ENCODE peak calls at places on chromosomes 7 and 10, in five cellular contexts. W, M, L, K and Z are unnamed samples.

GRCh38 chr10:85679696-85680095 is 686.9 kb downstream of the GRID1 start:
- DNase-seq in W (no peak), M (no peak), L (no peak), K (no peak), Z (no peak)

GRCh38 chr7:130649004-130649790 is 19.4 kb downstream of the COPG2 start:
- DNase-seq in W (no peak), M (no peak), L (no peak), K (no peak), Z (no peak)

GRCh38 chr7:6559896-6560295 is 8.6 kb upstream of the GRID2IP start:
- DNase-seq in W (no peak), M (no peak), L (no peak), K (no peak), Z (no peak)

GRCh38 chr10:97078280-97079156 is 107.2 kb downstream of the SLIT1 start:
- DNase-seq in W (no peak), M (no peak), L (no peak), K (no peak), Z (no peak)

GRCh38 chr7:130994378-130995115 is 260.5 kb upstream of the KLF14 start:
- DNase-seq in W (no peak), M (no peak), L (peak), K (no peak), Z (no peak)

GRCh38 chr10:30052062-30052461 is 7.3 kb downstream of the JCAD start:
- DNase-seq in W (peak), M (no peak), L (no peak), K (no peak), Z (no peak)

GRCh38 chr7:23333671-23334246 is 34.6 kb downstream of the MALSU1 start:
- DNase-seq in W (peak), M (peak), L (no peak), K (no peak), Z (no peak)

GRCh38 chr7:41517771-41518170 is 185.1 kb downstream of the INHBA start:
- DNase-seq in W (no peak), M (no peak), L (no peak), K (no peak), Z (no peak)

GRCh38 chr7:71793251-71793650 is 618.9 kb downstream of the CALN1 start:
- DNase-seq in W (no peak), M (no peak), L (no peak), K (no peak), Z (no peak)

GRCh38 chr7:128136215-128136597 is 104.9 kb upstream of the LEP start:
- DNase-seq in W (peak), M (no peak), L (no peak), K (no peak), Z (no peak)

GRCh38 chr10:3065622-3066021 is 1.7 kb upstream of the PFKP start:
- DNase-seq in W (no peak), M (no peak), L (no peak), K (no peak), Z (no peak)

GRCh38 chr10:43945908-43946307 is 297.2 kb upstream of the ZNF32 start:
- DNase-seq in W (no peak), M (peak), L (no peak), K (no peak), Z (no peak)

GRCh38 chr7:104643587-104644217 is 315.3 kb downstream of the LHFPL3 start:
- DNase-seq in W (peak), M (no peak), L (no peak), K (no peak), Z (peak)

GRCh38 chr10:64760371-64760770 is 1239.2 kb downstream of the REEP3 start:
- DNase-seq in W (no peak), M (no peak), L (no peak), K (no peak), Z (no peak)

GRCh38 chr7:140719711-140720110 is 23.2 kb downstream of the NDUFB2 start:
- DNase-seq in W (no peak), M (no peak), L (no peak), K (no peak), Z (no peak)

GRCh38 chr10:3330687-3331086 is 158.1 kb upstream of the PITRM1 start:
- DNase-seq in W (no peak), M (peak), L (no peak), K (no peak), Z (no peak)

GRCh38 chr10:80100861-80101695 is 22.6 kb downstream of the TMEM254 start:
- DNase-seq in W (no peak), M (no peak), L (no peak), K (no peak), Z (no peak)

GRCh38 chr10:33273295-33274002 is 61.0 kb downstream of the NRP1 start:
- DNase-seq in W (peak), M (peak), L (peak), K (no peak), Z (no peak)

GRCh38 chr10:101217450-101218281 is 11.6 kb downstream of the LBX1 start:
- DNase-seq in W (peak), M (no peak), L (peak), K (no peak), Z (peak)

GRCh38 chr7:84939888-84940287 is 247.0 kb downstream of the SEMA3D start:
- DNase-seq in W (no peak), M (no peak), L (no peak), K (no peak), Z (no peak)

GRCh38 chr7:33707427-33707826 is 197.9 kb upstream of the BMPER start:
- DNase-seq in W (no peak), M (no peak), L (no peak), K (no peak), Z (no peak)

GRCh38 chr7:10079572-10079971 is 894.1 kb upstream of the PHF14 start:
- DNase-seq in W (no peak), M (no peak), L (no peak), K (no peak), Z (no peak)

GRCh38 chr10:26937371-26937770 is 76.6 kb upstream of the ABI1 start:
- DNase-seq in W (no peak), M (no peak), L (no peak), K (no peak), Z (peak)

GRCh38 chr7:3065724-3066143 is 22.1 kb upstream of the CARD11 start:
- DNase-seq in W (peak), M (no peak), L (peak), K (peak), Z (peak)

GRCh38 chr10:92567952-92568600 is 5.8 kb downstream of the IDE start:
- DNase-seq in W (no peak), M (no peak), L (no peak), K (no peak), Z (no peak)

GRCh38 chr10:14562615-14563214 is 212.0 kb downstream of the FAM107B start:
- DNase-seq in W (no peak), M (no peak), L (no peak), K (no peak), Z (no peak)

GRCh38 chr7:21868647-21868896 is 77.1 kb downstream of the CDCA7L start:
- DNase-seq in W (no peak), M (no peak), L (no peak), K (no peak), Z (no peak)

GRCh38 chr10:22655312-22655973 is 58.9 kb downstream of the PIP4K2A start:
- DNase-seq in W (peak), M (no peak), L (no peak), K (no peak), Z (no peak)

GRCh38 chr7:18509491-18509890 is 13.9 kb downstream of the HDAC9 start:
- DNase-seq in W (no peak), M (no peak), L (no peak), K (no peak), Z (no peak)

GRCh38 chr7:99083733-99084132 is 60.2 kb downstream of the SMURF1 start:
- DNase-seq in W (no peak), M (no peak), L (no peak), K (no peak), Z (no peak)

GRCh38 chr10:132135398-132135872 is 51.3 kb upstream of the DPYSL4 start:
- DNase-seq in W (no peak), M (no peak), L (no peak), K (no peak), Z (no peak)

GRCh38 chr7:36216063-36216684 is 63.1 kb downstream of the EEPD1 start:
- DNase-seq in W (no peak), M (no peak), L (peak), K (no peak), Z (no peak)

GRCh38 chr10:119005377-119006043 is 24.0 kb upstream of the NANOS1 start:
- DNase-seq in W (peak), M (no peak), L (no peak), K (no peak), Z (no peak)

GRCh38 chr7:96591159-96591899 is 118.3 kb downstream of the SEM1 start:
- DNase-seq in W (no peak), M (no peak), L (no peak), K (no peak), Z (no peak)

GRCh38 chr7:106986450-106986977 is 58.0 kb upstream of the PRKAR2B start:
- DNase-seq in W (no peak), M (no peak), L (no peak), K (no peak), Z (peak)

GRCh38 chr10:89466599-89467035 is 52.2 kb downstream of the IFIT5 start:
- DNase-seq in W (no peak), M (no peak), L (peak), K (no peak), Z (no peak)

GRCh38 chr10:131242007-131242406 is 69.5 kb downstream of the TCERG1L start:
- DNase-seq in W (peak), M (no peak), L (peak), K (no peak), Z (peak)

GRCh38 chr10:48551796-48552591 is 52.9 kb downstream of the ARHGAP22 start:
- DNase-seq in W (peak), M (peak), L (no peak), K (peak), Z (no peak)

GRCh38 chr10:61733358-61733940 is 70.7 kb downstream of the CABCOCO1 start:
- DNase-seq in W (no peak), M (peak), L (peak), K (no peak), Z (peak)

GRCh38 chr7:124929467-124930172 is at the start of gene POT1:
- DNase-seq in W (peak), M (peak), L (peak), K (peak), Z (peak)
- TF ChIP-seq POLR2A in W (peak), M (no peak), L (no peak), K (no peak), Z (peak)

GRCh38 chr7:155003215-155003999 is 483 bp upstream of the PAXIP1 start:
- DNase-seq in W (peak), M (peak), L (peak), K (peak), Z (peak)
- TF ChIP-seq POLR2A in W (peak), M (peak), L (peak), K (peak), Z (peak)

DNA sequence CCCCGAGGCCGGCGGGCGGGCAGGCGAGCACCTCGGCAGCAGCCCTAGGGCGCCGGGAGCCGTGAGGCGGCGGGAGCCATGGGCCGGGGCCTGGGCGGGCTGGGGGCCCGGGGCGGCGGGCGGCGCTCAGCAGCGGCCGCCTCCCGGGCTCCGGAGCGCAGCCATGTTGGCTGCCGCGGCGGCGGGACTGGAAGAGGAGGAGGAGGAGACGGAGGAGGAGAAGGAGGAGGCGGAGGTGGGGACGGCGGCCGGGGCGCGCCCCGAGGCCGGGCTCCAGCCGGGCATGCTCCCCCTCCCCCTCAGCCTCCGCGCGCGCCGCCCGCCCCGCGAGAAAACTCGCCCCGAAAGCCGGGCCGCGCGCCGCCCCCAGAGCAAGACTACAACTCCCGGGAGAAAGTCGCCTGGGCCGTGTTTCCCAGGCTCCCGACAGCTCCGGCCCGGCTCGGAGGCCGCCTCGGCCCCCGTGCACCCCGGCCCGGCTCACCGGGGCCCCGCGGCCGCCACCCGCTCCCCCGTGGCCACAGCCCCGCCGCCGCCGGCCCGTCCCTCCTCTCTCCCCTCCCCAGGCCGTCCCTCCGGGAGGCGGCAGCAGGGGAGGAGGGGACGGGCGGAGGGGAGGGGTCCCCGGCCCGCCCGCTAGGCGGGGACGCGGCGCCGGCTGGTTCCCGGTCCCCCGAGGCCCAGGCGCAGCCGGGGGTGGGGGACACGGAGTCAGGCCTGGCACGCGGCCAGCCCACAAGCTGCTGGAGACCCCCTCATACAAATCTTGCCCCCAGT is at the start of gene DLG5:
- DNase-seq in W (no peak), M (peak), L (peak), K (no peak), Z (peak)
- TF ChIP-seq POLR2A in W (peak), M (no peak), L (peak), K (peak), Z (no peak)

GRCh38 chr10:12067336-12067735 is 1.4 kb upstream of the DHTKD1 start:
- DNase-seq in W (no peak), M (no peak), L (no peak), K (no peak), Z (no peak)

GRCh38 chr10:12062754-12063482 is 5.8 kb upstream of the DHTKD1 start:
- DNase-seq in W (no peak), M (no peak), L (no peak), K (no peak), Z (peak)

GRCh38 chr10:12063483-12063818 is 5.3 kb upstream of the DHTKD1 start:
- DNase-seq in W (no peak), M (no peak), L (no peak), K (no peak), Z (peak)

GRCh38 chr10:12073526-12073925 is 4.8 kb downstream of the DHTKD1 start:
- DNase-seq in W (no peak), M (no peak), L (no peak), K (no peak), Z (no peak)

GRCh38 chr10:12068467-12069269 is at the start of gene DHTKD1:
- DNase-seq in W (peak), M (peak), L (peak), K (peak), Z (peak)
- TF ChIP-seq POLR2A in W (peak), M (peak), L (peak), K (peak), Z (peak)

GRCh38 chr7:95436407-95436806 is 1.6 kb upstream of the PON2 start:
- DNase-seq in W (no peak), M (no peak), L (no peak), K (no peak), Z (no peak)

GRCh38 chr7:95433952-95434351 is 876 bp downstream of the PON2 start:
- DNase-seq in W (no peak), M (no peak), L (no peak), K (no peak), Z (no peak)

GRCh38 chr7:95435422-95435780 is 573 bp upstream of the PON2 start:
- DNase-seq in W (no peak), M (no peak), L (no peak), K (no peak), Z (no peak)

GRCh38 chr7:95433129-95433528 is 1.7 kb downstream of the PON2 start:
- DNase-seq in W (no peak), M (no peak), L (no peak), K (no peak), Z (no peak)

DNA sequence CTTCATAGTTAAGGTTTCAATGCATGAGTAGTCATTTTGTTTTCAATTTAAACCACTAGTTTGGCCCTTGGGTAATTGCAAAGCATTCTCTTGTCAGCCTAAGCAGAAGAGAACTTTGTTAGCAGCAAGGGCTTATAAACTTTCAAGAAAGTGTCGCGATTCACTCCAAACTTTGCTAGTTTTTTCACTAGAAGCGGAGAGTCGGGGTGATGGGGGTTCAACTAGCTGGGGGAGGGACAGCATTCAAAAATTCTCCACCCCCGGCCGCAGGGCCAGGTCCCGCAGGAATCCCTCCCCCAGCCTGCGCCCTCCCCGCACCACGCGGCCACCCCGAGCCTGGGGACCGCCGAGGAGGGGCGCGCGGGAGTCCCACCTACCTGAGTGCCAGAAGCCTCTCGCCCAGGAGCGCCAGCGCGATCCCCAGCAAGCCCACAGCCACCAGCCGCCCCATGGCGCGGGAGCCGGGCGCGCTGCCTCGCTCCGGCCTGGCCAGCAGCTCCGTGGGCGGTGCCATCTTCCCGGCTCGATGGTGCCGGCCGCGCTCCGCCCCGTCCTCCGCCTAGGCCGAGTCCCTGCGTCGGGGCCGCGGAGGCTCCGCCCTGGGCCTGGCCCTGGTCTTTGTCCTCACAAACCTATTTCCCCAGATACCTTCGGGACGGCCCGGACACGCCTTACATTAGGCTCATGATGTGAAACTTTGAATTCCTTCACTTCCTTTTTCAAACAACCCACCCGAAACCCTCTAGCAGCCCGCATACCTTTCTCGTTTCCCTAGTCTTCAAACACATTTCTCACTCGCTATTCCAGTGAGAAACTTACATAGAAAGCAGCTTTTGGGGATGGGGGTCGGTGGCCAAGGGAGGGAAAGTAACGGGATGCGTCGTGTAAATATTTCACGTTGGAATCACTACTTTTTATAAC is at the start of gene PON2:
- DNase-seq in W (peak), M (peak), L (peak), K (peak), Z (peak)
- TF ChIP-seq POLR2A in W (peak), M (peak), L (peak), K (peak), Z (peak)

GRCh38 chr10:31320598-31321211 is 1.7 kb downstream of the ZEB1 start:
- DNase-seq in W (peak), M (peak), L (no peak), K (peak), Z (peak)
- TF ChIP-seq POLR2A in W (no peak), M (no peak), L (no peak), K (no peak), Z (no peak)

GRCh38 chr10:68074775-68075549 is at the start of gene HERC4:
- DNase-seq in W (peak), M (peak), L (peak), K (peak), Z (peak)
- TF ChIP-seq POLR2A in W (peak), M (peak), L (peak), K (peak), Z (peak)

GRCh38 chr10:5159126-5159525 is 25.8 kb downstream of the AKR1C8 start:
- DNase-seq in W (no peak), M (no peak), L (no peak), K (no peak), Z (no peak)

GRCh38 chr10:5157501-5157900 is 27.4 kb downstream of the AKR1C8 start:
- DNase-seq in W (no peak), M (no peak), L (no peak), K (no peak), Z (no peak)

GRCh38 chr10:5151076-5151475 is 33.9 kb downstream of the AKR1C8 start:
- DNase-seq in W (no peak), M (no peak), L (no peak), K (no peak), Z (no peak)

DNA sequence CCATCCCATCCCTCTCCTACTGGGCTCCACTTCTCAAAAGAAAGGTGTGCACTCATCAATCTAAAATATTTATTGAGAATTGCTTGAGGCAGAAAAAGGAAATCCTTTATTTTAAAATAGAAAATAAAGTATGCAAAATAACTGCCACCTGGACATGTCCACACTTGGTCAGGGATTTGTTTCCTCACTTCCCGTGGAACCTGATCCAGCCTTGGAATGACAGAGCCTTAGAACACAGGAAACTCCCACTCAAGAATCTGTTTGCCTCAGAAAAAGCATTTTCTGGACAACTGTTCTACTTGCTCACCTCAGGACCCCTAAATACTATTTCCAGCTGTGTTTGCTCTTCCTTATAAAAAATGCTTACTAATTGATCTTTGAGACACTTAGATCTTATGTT is 29.0 kb downstream of the AKR1C8 start:
- DNase-seq in W (no peak), M (no peak), L (no peak), K (no peak), Z (no peak)
- TF ChIP-seq POLR2A in W (no peak), M (no peak), L (no peak), K (no peak), Z (no peak)